ENCODE peak calls at places on chromosomes 11 and 22, in nine cellular contexts. L, T, Q, B, U, W, H, C and X are unnamed samples. For H3K27me3 and H3K9me2, the result is how much of the 10 kb centered on the place peaks cover.

GRCh38 chr22:21444701-21445436 is 22.3 kb upstream of the TMEM191C start:
- DNase-seq in L (no peak), T (no peak), Q (no peak), B (no peak), U (no peak), W (no peak), H (no peak), C (no peak), X (no peak)

GRCh38 chr11:47523491-47524199 is 29.3 kb downstream of the CELF1 start:
- DNase-seq in L (no peak), T (peak), Q (peak), B (no peak), U (peak), W (no peak), H (no peak), C (peak), X (peak)

GRCh38 chr11:587978-588380 is 11.7 kb downstream of the PHRF1 start:
- DNase-seq in L (no peak), T (peak), Q (no peak), B (no peak), U (peak), W (no peak), H (no peak), C (no peak), X (no peak)

GRCh38 chr22:46596819-46597218 is 23.4 kb upstream of the GRAMD4 start:
- DNase-seq in L (peak), T (peak), Q (peak), B (peak), U (no peak), W (no peak), H (no peak), C (no peak), X (peak)

GRCh38 chr11:123184531-123184930 is 10.5 kb downstream of the CLMP start:
- DNase-seq in L (no peak), T (no peak), Q (no peak), B (no peak), U (peak), W (no peak), H (no peak), C (no peak), X (peak)

GRCh38 chr11:65035579-65035978 is 5.4 kb upstream of the SAC3D1 start:
- DNase-seq in L (no peak), T (no peak), Q (no peak), B (no peak), U (no peak), W (no peak), H (no peak), C (no peak), X (no peak)

GRCh38 chr11:116234989-116235567 is 537.7 kb downstream of the BUD13 start:
- DNase-seq in L (no peak), T (no peak), Q (no peak), B (peak), U (no peak), W (no peak), H (no peak), C (no peak), X (no peak)

GRCh38 chr11:128135451-128135850 is 451.9 kb downstream of the ETS1 start:
- DNase-seq in L (no peak), T (no peak), Q (peak), B (peak), U (peak), W (no peak), H (no peak), C (no peak), X (peak)

GRCh38 chr11:122668562-122669090 is 13.1 kb downstream of the UBASH3B start:
- DNase-seq in L (peak), T (no peak), Q (no peak), B (no peak), U (peak), W (no peak), H (peak), C (no peak), X (peak)

GRCh38 chr11:131683131-131683530 is 312.7 kb downstream of the NTM start:
- DNase-seq in L (no peak), T (no peak), Q (no peak), B (no peak), U (no peak), W (no peak), H (no peak), C (no peak), X (no peak)

GRCh38 chr22:33539902-33540751 is 380.1 kb downstream of the LARGE1 start:
- DNase-seq in L (no peak), T (peak), Q (no peak), B (no peak), U (peak), W (no peak), H (no peak), C (no peak), X (peak)

GRCh38 chr11:1770528-1770927 is 6.8 kb upstream of the CTSD start:
- DNase-seq in L (no peak), T (no peak), Q (no peak), B (no peak), U (no peak), W (no peak), H (no peak), C (no peak), X (peak)

GRCh38 chr11:59186130-59186594 is 14.2 kb downstream of the DTX4 start:
- DNase-seq in L (peak), T (peak), Q (peak), B (peak), U (peak), W (peak), H (peak), C (no peak), X (peak)

GRCh38 chr11:66160709-66161108 is 90.6 kb downstream of the PACS1 start:
- DNase-seq in L (no peak), T (no peak), Q (no peak), B (no peak), U (no peak), W (no peak), H (no peak), C (no peak), X (no peak)

GRCh38 chr22:37425800-37426531 is 1.3 kb downstream of the ELFN2 start:
- DNase-seq in L (no peak), T (peak), Q (peak), B (peak), U (no peak), W (no peak), H (no peak), C (peak), X (no peak)

GRCh38 chr22:22745225-22746060 is 101.0 kb downstream of the GGTLC2 start:
- DNase-seq in L (no peak), T (peak), Q (peak), B (peak), U (peak), W (peak), H (peak), C (peak), X (peak)

GRCh38 chr11:12291767-12292166 is 85.6 kb upstream of the PARVA start:
- DNase-seq in L (no peak), T (no peak), Q (no peak), B (no peak), U (no peak), W (no peak), H (no peak), C (no peak), X (no peak)

GRCh38 chr22:36739185-36739584 is 35.6 kb upstream of the CACNG2 start:
- DNase-seq in L (no peak), T (no peak), Q (no peak), B (no peak), U (no peak), W (no peak), H (no peak), C (no peak), X (no peak)

GRCh38 chr11:115676768-115677167 is 172.6 kb upstream of the CADM1 start:
- DNase-seq in L (no peak), T (no peak), Q (no peak), B (no peak), U (peak), W (no peak), H (no peak), C (no peak), X (no peak)

GRCh38 chr11:70597006-70597555 is 198.8 kb downstream of the CTTN start:
- DNase-seq in L (no peak), T (no peak), Q (no peak), B (no peak), U (no peak), W (no peak), H (no peak), C (no peak), X (no peak)

GRCh38 chr11:12973529-12974181 is 35.5 kb upstream of the RASSF10 start:
- DNase-seq in L (no peak), T (no peak), Q (no peak), B (no peak), U (no peak), W (no peak), H (no peak), C (no peak), X (peak)

GRCh38 chr11:68832476-68833176 is 9.1 kb downstream of the CPT1A start:
- DNase-seq in L (no peak), T (no peak), Q (peak), B (no peak), U (peak), W (peak), H (no peak), C (no peak), X (no peak)

GRCh38 chr11:34644669-34645406 is 23.9 kb downstream of the EHF start:
- DNase-seq in L (no peak), T (no peak), Q (peak), B (no peak), U (peak), W (no peak), H (no peak), C (no peak), X (no peak)

GRCh38 chr11:110715541-110715940 is 3.3 kb upstream of the ARHGAP20 start:
- DNase-seq in L (no peak), T (no peak), Q (no peak), B (no peak), U (peak), W (no peak), H (no peak), C (no peak), X (no peak)

GRCh38 chr11:75516886-75517285 is 8.9 kb downstream of the GDPD5 start:
- DNase-seq in L (no peak), T (no peak), Q (no peak), B (no peak), U (no peak), W (no peak), H (no peak), C (no peak), X (no peak)

GRCh38 chr22:46050916-46051614 is 74.1 kb upstream of the WNT7B start:
- DNase-seq in L (no peak), T (no peak), Q (no peak), B (no peak), U (no peak), W (no peak), H (no peak), C (no peak), X (no peak)

GRCh38 chr22:32573991-32574390 is 99.4 kb downstream of the FBXO7 start:
- DNase-seq in L (no peak), T (no peak), Q (no peak), B (no peak), U (no peak), W (no peak), H (no peak), C (no peak), X (no peak)

GRCh38 chr11:75261474-75261847 is 20.9 kb downstream of the TPBGL start:
- DNase-seq in L (no peak), T (no peak), Q (no peak), B (no peak), U (no peak), W (no peak), H (no peak), C (no peak), X (no peak)

DNA sequence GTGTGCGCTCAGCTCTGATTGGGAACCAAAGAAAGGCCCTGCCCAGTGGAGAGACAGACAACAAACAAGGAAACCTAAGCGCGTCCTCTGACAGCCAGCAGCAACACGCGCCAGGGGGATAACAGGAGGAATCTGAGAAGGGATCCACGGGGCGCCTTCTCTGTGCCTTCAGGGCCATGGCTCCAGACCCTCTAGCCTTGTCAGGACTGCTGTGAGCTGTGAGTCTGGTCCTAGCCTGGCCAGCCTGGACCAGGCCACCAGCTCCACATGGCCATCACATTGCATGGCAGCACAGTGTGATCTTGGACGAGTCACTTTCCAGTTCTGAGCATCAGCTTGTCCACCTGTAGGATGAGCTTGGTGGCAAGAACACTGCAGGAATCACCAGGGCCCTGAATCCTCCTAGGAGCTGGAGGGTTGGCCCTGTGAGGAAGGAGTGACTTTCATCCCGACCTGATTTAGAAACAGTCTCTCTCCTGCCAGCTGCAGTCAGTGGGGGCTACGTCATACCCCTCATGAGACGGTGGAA is 11.8 kb upstream of the MGAT3 start:
- DNase-seq in L (no peak), T (no peak), Q (no peak), B (no peak), U (no peak), W (no peak), H (peak), C (no peak), X (no peak)
- H3K4me2 ChIP-seq in L (no peak), T (no peak), Q (no peak), B (no peak), U (no peak), W (no peak), H (peak), C (no peak), X (no peak)

DNA sequence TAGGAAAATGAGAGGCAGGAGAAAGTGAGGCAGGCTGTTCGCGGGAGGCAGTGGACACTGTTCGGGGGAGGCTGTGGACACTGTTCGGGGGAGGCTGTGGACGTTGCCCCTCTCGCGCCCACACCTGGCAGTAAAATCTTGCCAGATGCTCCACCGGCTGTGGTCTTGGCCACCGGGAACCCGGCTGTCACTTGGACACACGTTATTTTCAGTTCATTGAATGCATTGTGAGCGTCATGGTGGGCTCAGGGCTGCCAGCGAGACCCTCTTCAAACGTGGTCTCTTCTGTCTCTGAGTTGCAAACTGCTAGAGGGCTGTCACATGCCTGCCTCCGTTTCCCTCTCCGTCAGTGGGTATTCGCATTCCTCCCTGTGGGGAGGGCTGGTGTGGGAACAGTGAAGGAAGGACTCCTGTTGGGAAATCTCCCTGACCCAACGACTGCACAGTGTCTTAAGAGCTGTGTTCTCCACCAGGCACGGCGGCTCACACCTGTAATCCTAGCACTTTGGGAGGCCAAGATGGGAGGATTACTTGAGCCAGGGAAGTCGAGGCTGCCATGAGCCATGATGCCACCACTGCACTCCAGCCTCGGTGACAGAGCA is 1.4 kb downstream of the PRR5 start:
- DNase-seq in L (no peak), T (no peak), Q (no peak), B (no peak), U (no peak), W (no peak), H (no peak), C (no peak), X (no peak)
- H3K27me3 ChIP-seq in L (under half), T (under half), Q (under half), B (under half), U (under half), W (under half), H (under half), C (half or more), X (under half)

DNA sequence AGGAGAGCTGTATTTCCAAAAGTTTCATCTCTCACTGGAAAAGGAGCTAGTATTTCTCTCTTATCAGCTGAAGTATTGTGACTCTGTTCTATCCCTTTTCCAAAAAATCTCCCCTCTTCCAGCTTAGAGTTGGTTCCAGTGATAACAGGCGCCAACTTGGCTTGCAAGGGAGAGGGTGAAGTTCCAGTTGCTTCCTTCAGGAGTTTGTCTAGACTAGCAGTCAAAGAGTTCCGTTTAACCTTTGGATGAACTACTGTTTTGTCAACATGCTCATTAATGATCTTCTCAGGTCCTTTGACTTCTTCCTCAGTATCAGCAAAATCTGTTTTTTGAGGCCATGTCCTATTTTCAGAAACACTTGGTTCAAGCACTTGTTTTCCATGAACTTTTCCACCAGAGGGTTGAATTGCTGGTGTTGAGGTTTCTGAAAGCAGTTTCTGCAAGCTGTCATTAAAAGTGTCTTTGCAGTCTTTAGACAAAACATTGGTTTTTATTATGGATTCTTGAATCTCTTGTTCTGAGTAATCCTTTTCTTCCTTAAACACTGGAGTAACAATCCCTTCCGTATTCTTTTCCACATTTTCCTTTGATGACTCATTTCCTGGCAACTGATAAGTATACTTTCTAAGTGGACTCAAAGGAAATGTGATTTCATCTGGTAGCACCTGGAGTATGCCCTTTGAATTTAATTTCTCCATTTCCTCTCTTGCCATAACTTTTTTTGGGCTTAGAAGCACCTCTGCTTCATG is 39.7 kb upstream of the CCDC89 start:
- DNase-seq in L (peak), T (peak), Q (no peak), B (no peak), U (peak), W (no peak), H (no peak), C (no peak), X (peak)
- H3K9me2 ChIP-seq in L (under half), T (under half), Q (under half), B (under half), U (under half), W (under half), H (under half), C (under half), X (under half)

GRCh38 chr22:27377901-27378300 is 423.7 kb downstream of the MN1 start:
- DNase-seq in L (no peak), T (no peak), Q (no peak), B (no peak), U (no peak), W (no peak), H (peak), C (no peak), X (no peak)
- H3K4me2 ChIP-seq in L (no peak), T (no peak), Q (peak), B (no peak), U (no peak), W (peak), H (peak), C (no peak), X (no peak)

DNA sequence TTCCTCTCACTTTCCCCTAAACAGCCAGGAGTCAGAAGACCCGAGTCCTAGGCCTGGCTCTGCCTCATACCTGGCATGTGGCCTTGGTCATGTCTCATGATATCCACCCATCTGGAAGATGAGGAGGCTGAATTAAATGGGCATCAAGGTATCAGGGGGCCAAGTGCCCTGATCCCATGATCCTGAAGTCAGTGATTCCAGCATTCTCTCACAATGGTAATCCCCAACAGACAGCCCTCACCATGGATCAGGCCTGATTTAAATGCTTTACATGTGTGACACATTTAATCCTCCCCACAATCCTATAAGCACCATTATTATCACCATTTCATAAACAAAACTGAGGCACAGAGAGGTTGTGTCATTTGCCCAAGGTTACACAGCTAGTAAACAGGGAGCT is 70.0 kb downstream of the PDE2A start:
- DNase-seq in L (no peak), T (no peak), Q (no peak), B (no peak), U (no peak), W (no peak), H (no peak), C (no peak), X (no peak)
- H3K27me3 ChIP-seq in L (under half), T (under half), Q (under half), B (under half), U (under half), W (under half), H (under half), C (half or more), X (under half)